ENCODE peak calls at places on chromosomes 3 and 15, in five cellular contexts. S is lung, C is neuronal stem cell, Z is GM23248, P is tibial artery. M is an unnamed sample. For H3K4me1 and H3K36me3, the result is how much of the 10 kb centered on the place peaks cover.

GRCh38 chr15:83210619-83211018 is 3.0 kb upstream of the HDGFL3 start:
- DNase-seq in Z (peak), C (no peak), S (no peak), P (no peak), M (no peak)

GRCh38 chr3:172707967-172708366 is 2.9 kb downstream of the NCEH1 start:
- DNase-seq in C (no peak), Z (peak), P (no peak), S (no peak), M (peak)

GRCh38 chr15:92614301-92614700 is 41.3 kb downstream of the FAM174B start:
- DNase-seq in P (no peak), S (no peak), C (no peak), Z (no peak), M (no peak)

GRCh38 chr3:105166893-105167292 is 199.8 kb upstream of the ALCAM start:
- DNase-seq in S (no peak), Z (peak), C (no peak), P (no peak), M (peak)

GRCh38 chr15:79185199-79185598 is 94.6 kb upstream of the RASGRF1 start:
- DNase-seq in C (no peak), Z (peak), P (no peak), S (no peak), M (no peak)

GRCh38 chr15:89143503-89144162 is 55.4 kb downstream of the ABHD2 start:
- DNase-seq in C (no peak), P (peak), S (no peak), Z (peak), M (peak)

GRCh38 chr3:157464283-157464682 is 27.6 kb downstream of the PTX3 start:
- DNase-seq in P (no peak), Z (no peak), S (no peak), C (no peak), M (peak)

GRCh38 chr15:92643849-92644815 is 11.4 kb downstream of the FAM174B start:
- DNase-seq in S (no peak), P (no peak), C (no peak), Z (no peak), M (peak)

GRCh38 chr3:157100079-157100477 is 59.9 kb downstream of the CCNL1 start:
- DNase-seq in P (no peak), S (no peak), C (no peak), Z (no peak), M (no peak)

GRCh38 chr15:57403007-57403406 is 26.7 kb downstream of the CGNL1 start:
- DNase-seq in Z (no peak), C (no peak), S (no peak), P (no peak), M (no peak)

GRCh38 chr15:28942521-28943035 is 56.8 kb downstream of the APBA2 start:
- DNase-seq in P (peak), S (no peak), Z (no peak), C (no peak), M (no peak)

GRCh38 chr15:83783227-83783626 is 129.3 kb downstream of the ADAMTSL3 start:
- DNase-seq in C (no peak), Z (no peak), S (no peak), P (no peak), M (no peak)

GRCh38 chr3:120907659-120908029 is 361 bp upstream of the STXBP5L start:
- DNase-seq in C (no peak), S (no peak), P (no peak), Z (no peak), M (no peak)

GRCh38 chr15:62740141-62741004 is 302.2 kb upstream of the TPM1 start:
- DNase-seq in S (no peak), Z (no peak), C (no peak), P (no peak), M (no peak)

GRCh38 chr15:62741106-62741505 is 301.4 kb upstream of the TPM1 start:
- DNase-seq in Z (no peak), P (no peak), S (no peak), C (no peak), M (no peak)

GRCh38 chr15:62745621-62746180 is 296.8 kb upstream of the TPM1 start:
- DNase-seq in C (no peak), Z (no peak), P (no peak), S (no peak), M (no peak)

GRCh38 chr15:62739507-62739906 is 303.0 kb upstream of the TPM1 start:
- DNase-seq in C (no peak), Z (peak), S (no peak), P (no peak), M (peak)

DNA sequence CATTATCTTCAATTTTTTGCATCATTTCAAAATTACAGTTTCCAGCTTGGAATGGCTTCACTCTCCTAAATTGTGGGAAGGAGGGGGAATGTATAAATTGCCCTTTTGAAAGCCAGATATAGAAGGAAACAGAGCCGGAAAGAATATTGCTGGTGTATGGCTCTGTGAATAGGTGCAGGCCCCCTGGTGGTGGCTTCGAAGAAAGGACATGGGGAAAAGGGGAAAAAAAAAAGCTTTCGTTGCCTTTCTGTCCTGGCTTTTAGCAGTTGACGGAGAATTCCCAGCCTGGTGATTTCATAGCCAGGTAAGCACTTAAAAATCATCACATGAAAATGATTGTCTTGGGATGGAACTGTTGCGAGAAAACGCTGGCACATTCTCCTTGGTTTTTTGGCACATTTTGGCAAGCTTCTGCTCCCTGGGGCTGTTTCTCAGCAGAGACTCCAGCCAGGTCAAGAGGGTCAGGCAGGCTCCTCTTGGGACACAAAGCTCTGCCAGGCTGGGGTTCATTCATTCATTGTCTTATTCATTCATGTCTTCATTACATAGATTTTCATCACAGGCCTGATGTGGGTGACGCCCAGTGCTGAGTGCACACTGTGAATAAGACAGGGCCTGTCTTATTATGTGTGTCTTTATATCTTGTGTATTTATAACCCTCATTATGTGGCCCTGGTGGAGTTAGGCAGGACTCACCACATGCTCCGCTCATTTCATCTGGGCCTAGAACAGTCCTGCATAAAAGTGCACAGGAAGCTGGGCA is 300.0 kb upstream of the TPM1 start:
- DNase-seq in S (peak), P (peak), Z (peak), C (peak), M (peak)
- H3K4me3 ChIP-seq in S (no peak), P (no peak), Z (peak), C (no peak), M (no peak)

GRCh38 chr15:101243420-101243819 is 8.4 kb downstream of the CHSY1 start:
- DNase-seq in P (no peak), S (no peak), Z (no peak), C (no peak), M (no peak)

GRCh38 chr15:101242999-101243336 is 8.9 kb downstream of the CHSY1 start:
- DNase-seq in S (no peak), P (no peak), C (no peak), Z (no peak), M (peak)

GRCh38 chr15:101240364-101240763 is 11.5 kb downstream of the CHSY1 start:
- DNase-seq in C (no peak), P (no peak), Z (peak), S (no peak), M (no peak)

GRCh38 chr15:101244039-101244781 is 7.6 kb downstream of the CHSY1 start:
- DNase-seq in S (no peak), P (no peak), C (no peak), Z (no peak), M (peak)

DNA sequence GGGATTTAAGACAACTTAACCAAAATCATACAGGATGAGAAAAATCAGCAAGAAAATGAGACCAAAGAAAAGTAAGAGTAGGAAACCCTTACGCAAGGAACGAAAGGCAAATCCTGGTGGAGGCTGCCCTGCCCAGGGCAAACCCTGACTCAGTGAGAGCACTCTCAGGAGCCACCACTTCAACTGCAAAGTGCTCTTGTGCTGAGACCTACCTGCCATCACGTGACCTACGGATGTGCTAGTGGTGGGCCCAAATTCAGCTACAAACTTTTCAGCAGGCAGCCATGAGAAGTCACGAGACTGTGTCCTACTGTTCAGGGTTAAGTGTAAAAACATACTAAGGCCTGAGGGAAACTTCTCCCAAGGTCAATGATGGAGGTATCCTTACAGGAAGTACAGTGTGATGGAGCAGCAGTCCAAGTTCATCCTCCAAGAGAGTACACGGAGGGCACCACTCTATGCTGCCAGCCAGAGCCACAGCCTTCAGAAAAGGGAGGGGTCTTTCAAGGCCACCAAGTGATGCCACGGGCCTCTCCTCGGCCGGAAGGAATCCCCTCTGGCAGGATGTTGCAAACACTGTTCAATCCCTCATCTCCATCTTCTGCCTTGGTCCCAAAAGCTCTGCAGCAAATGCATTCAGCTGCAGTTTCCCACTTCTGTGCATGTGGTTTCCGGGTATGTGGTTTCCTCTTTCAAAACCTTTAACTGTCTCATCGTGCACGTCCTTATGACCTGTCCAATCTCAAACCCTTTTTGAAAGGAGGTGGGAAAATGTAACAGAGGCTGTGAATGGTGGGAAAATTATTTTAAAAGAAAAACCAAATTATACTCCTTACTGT is 9.5 kb downstream of the CHSY1 start:
- DNase-seq in P (no peak), Z (peak), S (peak), C (no peak), M (peak)
- H3K4me1 ChIP-seq in P (under half), Z (under half), S (under half), C (under half), M (under half)

DNA sequence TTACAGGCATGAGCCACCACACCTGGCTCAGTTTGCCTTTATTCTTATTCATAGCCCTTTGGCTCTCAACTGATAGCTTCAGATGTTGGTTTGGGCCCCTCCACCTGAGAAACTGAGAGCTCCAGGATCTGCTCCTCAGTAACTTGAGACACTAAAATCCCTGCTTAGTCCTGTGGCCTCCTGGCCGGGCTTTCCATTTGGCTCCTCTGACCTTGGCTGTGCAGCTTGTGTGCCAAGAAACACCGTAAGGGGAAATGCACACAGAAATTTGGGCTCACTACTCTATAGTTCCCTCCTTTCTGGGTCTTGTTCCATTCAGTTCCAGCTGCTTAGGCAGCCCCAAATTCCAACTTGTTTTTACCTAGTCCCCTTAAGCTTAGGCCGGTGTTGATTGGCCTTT is 24.9 kb downstream of the NIPA2 start:
- DNase-seq in C (no peak), Z (no peak), S (no peak), P (no peak), M (no peak)
- H3K36me3 ChIP-seq in C (under half), Z (half or more), S (under half), P (half or more), M (half or more)

GRCh38 chr15:96181217-96181616 is 149.3 kb upstream of the NR2F2 start:
- DNase-seq in C (no peak), P (no peak), S (no peak), Z (no peak), M (no peak)

GRCh38 chr15:96171842-96172241 is 158.7 kb upstream of the NR2F2 start:
- DNase-seq in C (peak), P (no peak), Z (no peak), S (no peak), M (peak)

GRCh38 chr15:96180062-96180745 is 150.3 kb upstream of the NR2F2 start:
- DNase-seq in C (no peak), P (no peak), Z (no peak), S (no peak), M (no peak)

GRCh38 chr15:96181873-96182301 is 148.6 kb upstream of the NR2F2 start:
- DNase-seq in P (peak), C (no peak), S (peak), Z (peak), M (peak)

DNA sequence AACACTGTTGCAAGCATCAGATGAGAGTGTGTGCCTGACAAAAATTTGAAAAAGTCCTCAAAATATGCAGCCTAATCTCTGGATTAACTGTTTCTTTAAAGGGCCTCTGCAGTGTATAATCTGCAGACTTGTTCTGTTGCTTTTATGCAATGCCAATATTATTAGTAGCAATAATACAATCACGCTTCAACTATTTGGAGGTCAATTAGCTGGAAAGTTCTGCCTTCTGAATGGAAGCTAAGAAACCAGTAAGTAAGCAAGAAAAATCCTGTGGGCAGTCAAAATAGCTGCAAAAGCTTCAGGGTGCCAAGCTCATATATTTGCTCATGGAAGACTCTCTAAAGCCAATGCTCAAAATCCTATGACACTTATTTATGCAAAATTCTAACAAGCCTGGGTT is 153.2 kb upstream of the NR2F2 start:
- DNase-seq in P (no peak), S (no peak), Z (peak), C (no peak), M (no peak)
- H3K4me3 ChIP-seq in P (no peak), S (no peak), Z (no peak), C (no peak), M (no peak)

GRCh38 chr3:66405701-66406091 is 95.1 kb downstream of the LRIG1 start:
- DNase-seq in Z (peak), C (no peak), S (no peak), P (peak), M (peak)
- H3K4me1 ChIP-seq in Z (under half), C (under half), S (under half), P (half or more), M (under half)

DNA sequence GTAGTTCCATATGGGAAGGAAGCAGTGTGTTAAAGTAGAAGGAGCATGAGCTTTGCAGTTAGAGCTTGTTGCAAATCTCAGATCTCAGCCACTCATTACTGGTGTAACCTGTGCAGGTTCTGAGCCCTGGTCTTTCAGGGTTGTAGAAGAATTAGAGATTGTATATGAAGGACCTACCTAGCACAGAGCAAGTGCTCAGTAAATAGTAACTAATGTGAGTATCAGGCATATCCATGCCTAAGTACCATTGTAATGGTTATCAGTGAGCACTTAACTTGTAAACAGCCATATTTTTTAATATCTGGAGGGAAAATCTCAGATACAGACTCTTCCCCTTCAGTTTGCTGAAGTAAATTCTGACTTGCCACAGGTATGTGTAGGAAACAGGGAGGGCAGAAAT is 59.3 kb downstream of the MAP6D1 start:
- DNase-seq in C (no peak), P (no peak), Z (no peak), S (no peak), M (peak)
- H3K36me3 ChIP-seq in C (under half), P (under half), Z (under half), S (under half), M (under half)

DNA sequence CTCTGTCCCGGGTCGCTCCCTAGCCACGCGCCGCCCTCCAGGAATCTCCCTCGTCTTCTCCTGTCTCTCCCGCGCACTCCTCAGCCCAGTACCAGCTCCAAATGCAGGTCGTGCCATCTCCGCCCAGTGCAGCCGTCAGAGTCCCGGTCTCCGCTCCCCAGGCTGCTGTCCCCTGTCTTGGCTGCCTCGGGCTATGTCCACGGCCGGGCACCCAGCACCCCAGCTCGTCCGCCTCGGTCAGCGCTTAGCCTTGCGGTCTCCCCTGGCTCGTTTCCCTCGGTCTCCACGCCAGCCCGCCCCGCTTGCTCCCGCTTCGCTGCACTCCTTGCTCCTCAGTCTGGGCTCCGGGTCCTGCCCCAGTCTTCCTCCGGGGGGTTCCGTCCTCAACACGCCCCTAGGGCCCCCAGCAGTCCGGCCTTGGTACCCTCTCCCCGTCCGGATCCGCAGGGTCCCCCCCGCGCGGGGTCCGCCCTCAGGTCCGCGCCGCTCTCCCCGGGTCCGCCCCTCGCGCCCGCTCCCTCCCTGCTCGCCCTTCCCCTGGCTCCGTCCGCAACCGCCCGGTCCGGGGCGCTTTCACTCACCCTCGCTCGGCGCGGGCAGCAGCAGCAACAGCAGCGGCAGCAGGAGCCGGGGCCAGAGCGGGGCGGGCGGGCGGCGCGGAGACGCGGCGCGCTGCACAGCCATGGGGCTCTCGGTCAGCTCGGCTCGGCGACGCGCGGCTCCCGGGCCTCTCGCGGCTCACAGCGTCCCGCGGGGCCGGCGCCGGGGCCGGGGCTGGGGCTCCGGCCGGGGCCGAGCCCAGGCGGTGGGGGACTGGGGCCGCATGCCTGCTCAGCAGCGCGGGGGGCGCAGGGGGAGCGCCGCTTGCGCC is 462 bp downstream of the IGDCC3 start:
- DNase-seq in C (no peak), P (no peak), Z (peak), S (no peak), M (peak)
- H3K4me3 ChIP-seq in C (peak), P (peak), Z (peak), S (peak), M (peak)

DNA sequence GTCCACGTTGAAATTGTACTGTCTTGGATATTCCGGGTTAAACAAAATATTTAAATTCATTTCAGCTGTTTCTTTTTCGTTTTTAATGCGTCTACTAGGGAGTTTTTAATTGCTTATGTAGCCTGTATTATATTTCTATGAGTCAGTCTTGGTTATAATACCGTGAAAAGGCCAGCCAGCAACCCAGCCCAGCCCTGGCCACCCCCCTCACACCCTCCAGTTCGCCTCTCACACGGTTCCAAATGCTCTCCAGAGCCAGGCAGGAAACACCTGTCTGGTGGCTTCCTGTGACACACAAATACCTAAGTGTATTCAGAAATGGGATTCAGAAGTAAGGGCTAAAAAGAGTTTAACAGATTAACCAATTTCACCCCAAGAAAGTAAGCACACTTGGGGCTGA is 4.4 kb downstream of the SH3BP5 start:
- DNase-seq in S (no peak), Z (peak), C (no peak), P (no peak), M (peak)
- H3K4me1 ChIP-seq in S (under half), Z (half or more), C (under half), P (under half), M (half or more)

GRCh38 chr15:99130314-99130713 is 25.4 kb downstream of the SYNM start:
- DNase-seq in P (no peak), C (no peak), Z (no peak), S (no peak), M (no peak)

GRCh38 chr15:99130765-99131440 is 26.0 kb downstream of the SYNM start:
- DNase-seq in C (no peak), Z (no peak), P (no peak), S (no peak), M (no peak)

GRCh38 chr15:99132584-99133287 is 27.9 kb downstream of the SYNM start:
- DNase-seq in P (no peak), S (no peak), C (no peak), Z (no peak), M (no peak)

GRCh38 chr15:99131441-99132023 is 26.7 kb downstream of the SYNM start:
- DNase-seq in C (no peak), Z (no peak), S (no peak), P (peak), M (no peak)

DNA sequence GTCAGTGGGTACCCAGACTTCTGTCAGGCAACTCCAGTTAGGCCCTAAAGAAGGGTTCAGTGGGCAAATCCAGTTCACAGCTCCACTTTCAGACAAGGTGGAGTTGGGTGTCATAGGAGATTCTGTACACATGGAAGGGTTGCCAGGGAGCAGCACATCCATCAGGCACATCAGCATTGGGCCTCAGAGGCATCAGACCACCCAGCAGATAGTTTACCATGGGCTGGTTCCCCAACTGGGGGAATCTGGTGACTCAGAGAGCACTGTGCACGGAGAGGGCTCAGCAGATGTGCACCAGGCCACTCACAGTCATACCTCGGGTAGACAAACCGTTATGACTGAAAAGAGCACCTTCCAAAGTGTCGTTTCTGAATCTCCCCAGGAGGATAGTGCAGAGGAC is 27.2 kb downstream of the SYNM start:
- DNase-seq in P (no peak), S (no peak), C (no peak), Z (no peak), M (no peak)
- H3K36me3 ChIP-seq in P (half or more), S (under half), C (under half), Z (under half), M (under half)